ENCODE peak calls at places on chromosomes 13 and 19, in seven cellular contexts. E is upper lobe of left lung, O is breast epithelium, R is suprapubic skin, F is GM12878, C is K562, W is sigmoid colon. B is an unnamed sample.

GRCh38 chr19:4660993-4661392 is 9.1 kb downstream of the MYDGF start:
- DNase-seq in E (no peak), O (no peak), R (no peak), F (no peak), C (no peak), W (no peak), B (no peak)

GRCh38 chr19:33231511-33231910 is 5.9 kb upstream of the SLC7A10 start:
- DNase-seq in E (no peak), O (no peak), R (no peak), F (no peak), C (no peak), W (no peak), B (no peak)

GRCh38 chr13:21054313-21054712 is 7.1 kb downstream of the LATS2 start:
- DNase-seq in E (no peak), O (no peak), R (no peak), F (no peak), C (no peak), W (no peak), B (no peak)

GRCh38 chr19:45075215-45076028 is 856 bp downstream of the ZNF296 start:
- DNase-seq in E (peak), O (peak), R (no peak), F (peak), C (peak), W (peak), B (peak)

GRCh38 chr19:47073574-47073973 is 25.1 kb upstream of the TMEM160 start:
- DNase-seq in E (no peak), O (no peak), R (no peak), F (no peak), C (no peak), W (no peak), B (no peak)

GRCh38 chr13:103275079-103275478 is 208.9 kb upstream of the SLC10A2 start:
- DNase-seq in E (no peak), O (no peak), R (no peak), F (no peak), C (no peak), W (no peak), B (no peak)

GRCh38 chr19:16376241-16376640 is 51.6 kb downstream of the KLF2 start:
- DNase-seq in E (no peak), O (no peak), R (no peak), F (no peak), C (no peak), W (no peak), B (peak)

GRCh38 chr13:98279473-98280175 is 102.6 kb upstream of the RNF113B start:
- DNase-seq in E (no peak), O (no peak), R (no peak), F (peak), C (no peak), W (no peak), B (peak)

GRCh38 chr19:39409886-39410619 is 2.4 kb upstream of the PLEKHG2 start:
- DNase-seq in E (peak), O (peak), R (peak), F (no peak), C (peak), W (peak), B (peak)

GRCh38 chr19:3068071-3068470 is 5.8 kb upstream of the TLE5 start:
- DNase-seq in E (no peak), O (no peak), R (no peak), F (no peak), C (no peak), W (no peak), B (peak)

GRCh38 chr13:103883152-103883551 is 816.9 kb upstream of the SLC10A2 start:
- DNase-seq in E (peak), O (peak), R (peak), F (no peak), C (no peak), W (peak), B (peak)

GRCh38 chr13:93352616-93353015 is 126.0 kb downstream of the GPC6 start:
- DNase-seq in E (no peak), O (no peak), R (no peak), F (no peak), C (peak), W (no peak), B (no peak)

GRCh38 chr13:113453962-113454361 is 674 bp upstream of the ADPRHL1 start:
- DNase-seq in E (no peak), O (no peak), R (no peak), F (no peak), C (no peak), W (peak), B (no peak)

GRCh38 chr19:47044946-47045866 is 3.2 kb downstream of the TMEM160 start:
- DNase-seq in E (no peak), O (no peak), R (no peak), F (no peak), C (no peak), W (no peak), B (no peak)

GRCh38 chr13:78022164-78022877 is 103.7 kb upstream of the EDNRB start:
- DNase-seq in E (peak), O (no peak), R (no peak), F (peak), C (no peak), W (no peak), B (peak)

GRCh38 chr13:110062077-110062776 is 244.7 kb downstream of the COL4A1 start:
- DNase-seq in E (no peak), O (peak), R (no peak), F (no peak), C (no peak), W (no peak), B (no peak)

GRCh38 chr13:91245283-91245682 is 102.2 kb upstream of the MIR17HG start:
- DNase-seq in E (no peak), O (no peak), R (no peak), F (no peak), C (peak), W (no peak), B (no peak)

GRCh38 chr13:34700155-34700554 is 241.9 kb upstream of the NBEA start:
- DNase-seq in E (no peak), O (no peak), R (no peak), F (no peak), C (no peak), W (no peak), B (no peak)

GRCh38 chr19:19642506-19643157 is 825 bp downstream of the GMIP start:
- DNase-seq in E (peak), O (no peak), R (peak), F (no peak), C (peak), W (no peak), B (no peak)

GRCh38 chr13:109165417-109165904 is 536.0 kb downstream of the MYO16 start:
- DNase-seq in E (no peak), O (no peak), R (no peak), F (no peak), C (no peak), W (no peak), B (no peak)

GRCh38 chr13:88000239-88000638 is 329.1 kb downstream of the SLITRK5 start:
- DNase-seq in E (no peak), O (no peak), R (no peak), F (no peak), C (no peak), W (no peak), B (no peak)

GRCh38 chr13:74158606-74159352 is 24.6 kb upstream of the KLF12 start:
- DNase-seq in E (no peak), O (no peak), R (no peak), F (no peak), C (no peak), W (no peak), B (no peak)

GRCh38 chr19:1055886-1056620 is 10.9 kb upstream of the ARHGAP45 start:
- DNase-seq in E (no peak), O (no peak), R (no peak), F (no peak), C (no peak), W (no peak), B (no peak)

GRCh38 chr19:392375-392970 is 16.5 kb downstream of the C2CD4C start:
- DNase-seq in E (peak), O (no peak), R (peak), F (no peak), C (no peak), W (no peak), B (peak)

GRCh38 chr13:23969672-23970071 is 72.4 kb upstream of the C1QTNF9B start:
- DNase-seq in E (no peak), O (no peak), R (no peak), F (no peak), C (no peak), W (no peak), B (no peak)

GRCh38 chr13:51297556-51297955 is 41.9 kb upstream of the SERPINE3 start:
- DNase-seq in E (no peak), O (no peak), R (no peak), F (no peak), C (no peak), W (no peak), B (no peak)

DNA sequence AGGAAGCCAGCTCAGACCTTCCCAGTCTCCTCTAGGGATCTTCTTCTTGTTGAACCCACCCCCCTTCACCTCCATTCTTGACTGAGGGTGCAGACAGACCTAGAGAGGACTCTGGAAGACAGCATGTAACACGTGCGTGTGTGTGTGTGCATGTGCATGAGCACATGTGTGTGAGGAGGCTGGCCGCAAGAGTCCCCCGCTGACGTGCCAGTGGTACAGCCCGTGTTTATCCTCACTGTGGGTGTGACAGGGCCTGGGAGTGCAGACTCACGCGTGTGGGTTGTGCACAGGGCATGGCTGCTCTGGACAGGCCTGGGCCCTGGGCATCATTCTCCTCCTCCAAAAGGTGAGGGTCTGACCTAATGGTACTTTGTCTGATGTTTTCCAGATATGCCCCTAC is 26.3 kb downstream of the LYL1 start:
- DNase-seq in E (no peak), O (no peak), R (no peak), F (no peak), C (no peak), W (no peak), B (no peak)
- H3K27ac ChIP-seq in E (peak), O (peak), R (peak), F (no peak), C (no peak), W (peak), B (no peak)

DNA sequence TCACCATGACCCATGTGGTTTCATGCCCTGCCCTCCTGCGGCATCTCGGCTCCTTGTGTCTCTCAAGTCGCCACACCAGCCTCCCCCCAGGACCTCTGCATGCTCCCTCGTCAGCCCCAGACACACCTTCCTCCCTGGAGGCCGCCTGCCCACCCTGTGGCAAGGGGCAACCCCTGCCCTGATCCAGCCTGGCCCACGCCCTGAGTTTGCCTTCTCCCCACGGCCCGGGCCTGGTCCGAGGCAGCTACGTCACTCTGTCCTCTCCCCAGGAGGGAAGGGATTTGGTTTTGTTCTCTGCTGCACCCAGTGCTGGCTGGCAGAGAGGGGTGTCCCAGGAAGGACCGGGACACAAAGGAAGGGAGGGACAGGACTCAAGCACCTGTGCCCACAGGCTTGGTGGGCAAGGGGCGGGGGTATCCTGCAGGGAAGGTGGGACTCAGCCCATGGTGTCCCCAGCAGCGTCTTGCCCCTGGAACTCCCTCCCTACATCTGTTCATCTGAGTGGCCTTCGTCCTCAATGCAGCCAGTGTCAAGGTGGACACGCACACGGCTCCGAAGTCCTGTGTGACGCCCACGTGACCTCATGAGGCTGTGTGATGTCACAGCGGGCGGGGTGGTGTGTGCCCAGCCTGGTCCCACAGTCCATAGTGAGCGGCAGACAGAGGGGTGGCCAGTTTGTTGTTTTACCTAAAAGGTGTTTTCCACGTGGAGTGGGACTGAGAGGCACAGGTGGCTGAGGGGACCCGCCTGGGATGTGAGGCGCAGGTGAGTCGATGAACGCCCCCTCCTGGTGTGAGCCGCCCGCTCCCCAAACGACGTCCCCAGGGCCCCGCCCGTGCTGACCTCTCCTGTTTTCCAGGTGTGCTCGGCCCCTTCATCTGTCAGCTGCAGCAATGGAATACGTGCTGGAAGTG is at the start of gene TEX29:
- DNase-seq in E (no peak), O (no peak), R (no peak), F (no peak), C (no peak), W (peak), B (peak)
- TF ChIP-seq POLR2A in E (no peak), O (no peak), R (no peak), F (peak), C (no peak), W (no peak), B (no peak)

DNA sequence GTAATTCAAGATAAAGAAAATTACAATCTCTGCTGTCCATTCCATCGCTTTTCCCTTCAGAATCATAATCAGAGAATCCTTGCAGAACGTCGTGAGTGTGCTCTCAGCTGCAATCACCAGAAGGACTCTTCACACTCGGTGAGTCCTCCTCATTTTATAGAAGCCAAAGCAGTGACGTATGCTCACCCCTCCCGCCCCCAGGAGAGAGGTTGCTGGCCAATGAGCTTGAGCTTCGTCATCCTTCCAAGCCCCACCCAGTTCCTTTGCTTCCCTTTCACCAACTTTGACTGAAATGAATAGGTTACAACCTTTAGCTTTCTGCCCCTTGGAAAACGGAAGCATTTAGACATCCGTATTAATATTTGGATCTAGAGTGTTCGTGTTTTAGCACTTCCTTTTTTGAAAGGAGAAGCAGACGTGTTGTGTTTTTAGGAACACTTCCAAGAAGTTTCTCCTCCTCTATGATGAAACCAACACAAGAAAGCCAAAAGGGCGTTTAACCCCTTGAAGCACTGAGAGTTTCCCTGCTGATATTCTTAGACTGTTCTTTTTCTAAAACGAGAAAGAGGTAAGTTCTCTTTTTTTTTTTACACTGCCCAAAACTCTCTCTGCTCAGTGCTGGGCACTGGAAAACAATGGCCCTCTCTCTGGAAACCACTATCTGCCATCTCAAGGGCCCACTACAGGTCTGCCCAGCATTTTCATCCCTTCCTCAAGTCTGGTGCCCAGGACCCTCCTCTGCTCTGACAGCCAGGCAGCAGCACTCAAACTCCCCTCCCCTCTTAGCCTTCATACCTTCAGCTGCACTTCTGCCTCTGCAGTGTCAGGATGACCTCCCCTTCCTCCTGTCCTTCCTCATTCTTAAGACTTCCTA is 44.3 kb upstream of the CEACAM21 start:
- DNase-seq in E (peak), O (peak), R (peak), F (no peak), C (peak), W (peak), B (peak)
- TF ChIP-seq POLR2AphosphoS5 in E (peak), O (peak), R (peak), F (peak), C (no peak), W (peak), B (peak)

GRCh38 chr19:49217382-49217781 is 59.8 kb downstream of the TRPM4 start:
- DNase-seq in E (no peak), O (no peak), R (no peak), F (no peak), C (no peak), W (no peak), B (peak)
- H3K27ac ChIP-seq in E (no peak), O (no peak), R (no peak), F (no peak), C (no peak), W (no peak), B (no peak)